ENCODE peak calls at places on chromosomes 2 and 18, in five cellular contexts. W is erythroblast; Z is activated naive CD4-positive, alpha-beta T cell; R is stimulated activated CD8-positive, alpha-beta memory T cell treated with anti-CD3 and anti-CD28 coated beads, Interleukin-15, amount 100 ng/mL, for 4 hours; A is heart right ventricle. K is an unnamed sample.
A peak's percentile ranks its signal among the peaks of the same experiment; 100 is the strongest.

GRCh38 chr2:39068757-39069515 is 51.9 kb downstream of the SOS1 start:
- DNase-seq in W (peak; percentile 7), Z (no peak), R (no peak), A (no peak), K (no peak)

GRCh38 chr2:40786636-40787035 is 334.7 kb upstream of the SLC8A1 start:
- DNase-seq in W (no peak), Z (no peak), R (no peak), A (no peak), K (no peak)

GRCh38 chr2:134927195-134927594 is 8.6 kb downstream of the CCNT2 start:
- DNase-seq in W (peak; percentile 48), Z (no peak), R (no peak), A (no peak), K (no peak)

GRCh38 chr18:36465970-36466369 is 168.5 kb downstream of the FHOD3 start:
- DNase-seq in W (no peak), Z (no peak), R (no peak), A (no peak), K (no peak)

GRCh38 chr2:188196343-188197008 is 95.2 kb upstream of the GULP1 start:
- DNase-seq in W (no peak), Z (no peak), R (no peak), A (no peak), K (no peak)

GRCh38 chr2:130744287-130745117 is 10.8 kb upstream of the AMER3 start:
- DNase-seq in W (no peak), Z (no peak), R (no peak), A (no peak), K (no peak)

GRCh38 chr2:23584054-23584745 is 199.2 kb downstream of the KLHL29 start:
- DNase-seq in W (no peak), Z (no peak), R (no peak), A (no peak), K (peak; percentile 28)

GRCh38 chr2:54632733-54633692 is 90.4 kb upstream of the EML6 start:
- DNase-seq in W (no peak), Z (no peak), R (no peak), A (no peak), K (no peak)

K was measured in thoracic aorta.